ENCODE peak calls at places on chromosomes 16 and 17, in five cellular contexts. A, U, B, G and D are unnamed samples.

GRCh38 chr17:47239663-47240374 is 13.8 kb upstream of the ITGB3 start:
- DNase-seq in A (no peak), U (peak; percentile 94), B (no peak), G (peak; percentile 94), D (no peak)

GRCh38 chr16:59356144-59356543 is 622.0 kb upstream of the GOT2 start:
- DNase-seq in A (no peak), U (no peak), B (no peak), G (no peak), D (no peak)

GRCh38 chr17:68011199-68011665 is 15.0 kb upstream of the C17orf58 start:
- DNase-seq in A (peak; percentile 56), U (peak; percentile 85), B (no peak), G (no peak), D (no peak)

GRCh38 chr17:55388842-55389241 is 32.8 kb downstream of the MMD start:
- DNase-seq in A (no peak), U (no peak), B (no peak), G (no peak), D (no peak)

GRCh38 chr16:4272114-4272954 is 489 bp downstream of the TFAP4 start:
- DNase-seq in A (peak; percentile 16), U (peak; percentile 86), B (no peak), G (peak; percentile 36), D (no peak)

GRCh38 chr17:67376892-67377726 is at the start of gene PITPNC1:
- DNase-seq in A (peak; percentile 76), U (peak; percentile 96), B (peak; percentile 90), G (peak; percentile 92), D (peak; percentile 60)

GRCh38 chr17:27473748-27474609 is 17.7 kb downstream of the KSR1 start:
- DNase-seq in A (peak; percentile 42), U (peak; percentile 71), B (no peak), G (no peak), D (no peak)

GRCh38 chr17:42608692-42609181 is 437 bp downstream of the RETREG3 start:
- DNase-seq in A (peak; percentile 1), U (no peak), B (no peak), G (peak; percentile 11), D (no peak)

GRCh38 chr17:67390646-67391480 is 13.8 kb downstream of the PITPNC1 start:
- DNase-seq in A (peak; percentile 27), U (no peak), B (no peak), G (peak; percentile 93), D (no peak)

GRCh38 chr16:529012-529575 is 1.6 kb downstream of the CAPN15 start:
- DNase-seq in A (no peak), U (no peak), B (no peak), G (no peak), D (no peak)

GRCh38 chr17:63516910-63517824 is 6.0 kb upstream of the KCNH6 start:
- DNase-seq in A (no peak), U (no peak), B (no peak), G (peak; percentile 28), D (no peak)

GRCh38 chr17:65055280-65055707 is 1.2 kb downstream of the GNA13 start:
- DNase-seq in A (no peak), U (no peak), B (no peak), G (no peak), D (no peak)

GRCh38 chr16:49575352-49576172 is 202.0 kb downstream of the C16orf78 start:
- DNase-seq in A (no peak), U (peak; percentile 81), B (no peak), G (no peak), D (no peak)

GRCh38 chr16:20944861-20945390 is 44.4 kb downstream of the LYRM1 start:
- DNase-seq in A (no peak), U (no peak), B (no peak), G (peak; percentile 8), D (no peak)

GRCh38 chr16:10145636-10146035 is 36.6 kb downstream of the GRIN2A start:
- DNase-seq in A (no peak), U (no peak), B (no peak), G (no peak), D (no peak)

GRCh38 chr17:41131979-41132378 is 8.0 kb upstream of the KRTAP4-12 start:
- DNase-seq in A (no peak), U (no peak), B (no peak), G (peak; percentile 55), D (no peak)

GRCh38 chr17:78883533-78884131 is 19.4 kb downstream of the CEP295NL start:
- DNase-seq in A (no peak), U (peak; percentile 94), B (no peak), G (peak; percentile 93), D (no peak)

GRCh38 chr17:63701477-63702222 is 1.7 kb upstream of the LIMD2 start:
- DNase-seq in A (peak; percentile 53), U (no peak), B (peak; percentile 50), G (no peak), D (no peak)

GRCh38 chr17:65418622-65419021 is 142.8 kb downstream of the AXIN2 start:
- DNase-seq in A (no peak), U (no peak), B (no peak), G (no peak), D (no peak)